ENCODE peak calls at places on chromosome 19, in six cellular contexts. One of them, this sample, is unnamed.

GRCh38 chr19:55087542-55087935 is 11.9 kb downstream of the EPS8L1 start:
- DNase-seq in mammary epithelial cell: no peak
- DNase-seq in GM13976: no peak
- DNase-seq in tibial artery: no peak
- DNase-seq in suprapubic skin: no peak
- DNase-seq in dorsolateral prefrontal cortex: no peak
- DNase-seq in this sample: no peak

GRCh38 chr19:1284979-1285736 is 515 bp upstream of the EFNA2 start:
- DNase-seq in mammary epithelial cell: no peak
- DNase-seq in GM13976: no peak
- DNase-seq in tibial artery: no peak
- DNase-seq in suprapubic skin: no peak
- DNase-seq in dorsolateral prefrontal cortex: no peak
- DNase-seq in this sample: no peak

GRCh38 chr19:48500830-48501445 is 10.7 kb downstream of the LMTK3 start:
- DNase-seq in mammary epithelial cell: no peak
- DNase-seq in GM13976: no peak
- DNase-seq in tibial artery: peak
- DNase-seq in suprapubic skin: no peak
- DNase-seq in dorsolateral prefrontal cortex: no peak
- DNase-seq in this sample: no peak

GRCh38 chr19:23972161-23972560 is 57.5 kb downstream of the ZNF726 start:
- DNase-seq in mammary epithelial cell: no peak
- DNase-seq in GM13976: no peak
- DNase-seq in tibial artery: no peak
- DNase-seq in suprapubic skin: no peak
- DNase-seq in dorsolateral prefrontal cortex: no peak
- DNase-seq in this sample: no peak

GRCh38 chr19:29680447-29680846 is 15.2 kb downstream of the PLEKHF1 start:
- DNase-seq in mammary epithelial cell: no peak
- DNase-seq in GM13976: peak
- DNase-seq in tibial artery: no peak
- DNase-seq in suprapubic skin: no peak
- DNase-seq in dorsolateral prefrontal cortex: no peak
- DNase-seq in this sample: no peak

GRCh38 chr19:12782424-12783225 is 7.3 kb upstream of the HOOK2 start:
- DNase-seq in mammary epithelial cell: peak
- DNase-seq in GM13976: peak
- DNase-seq in tibial artery: peak
- DNase-seq in suprapubic skin: peak
- DNase-seq in dorsolateral prefrontal cortex: peak
- DNase-seq in this sample: no peak

GRCh38 chr19:40567040-40567749 is 9.5 kb upstream of the SHKBP1 start:
- DNase-seq in mammary epithelial cell: no peak
- DNase-seq in GM13976: peak
- DNase-seq in tibial artery: no peak
- DNase-seq in suprapubic skin: no peak
- DNase-seq in dorsolateral prefrontal cortex: no peak
- DNase-seq in this sample: no peak

GRCh38 chr19:45981350-45981749 is 7.7 kb upstream of the NOVA2 start:
- DNase-seq in mammary epithelial cell: no peak
- DNase-seq in GM13976: no peak
- DNase-seq in tibial artery: no peak
- DNase-seq in suprapubic skin: no peak
- DNase-seq in dorsolateral prefrontal cortex: no peak
- DNase-seq in this sample: no peak

GRCh38 chr19:40921005-40921897 is 39.2 kb upstream of the CYP2A7 start:
- DNase-seq in mammary epithelial cell: no peak
- DNase-seq in GM13976: no peak
- DNase-seq in tibial artery: no peak
- DNase-seq in suprapubic skin: no peak
- DNase-seq in dorsolateral prefrontal cortex: no peak
- DNase-seq in this sample: no peak

GRCh38 chr19:35629332-35629633 is 447 bp downstream of the RBM42 start:
- DNase-seq in mammary epithelial cell: no peak
- DNase-seq in GM13976: no peak
- DNase-seq in tibial artery: no peak
- DNase-seq in suprapubic skin: no peak
- DNase-seq in dorsolateral prefrontal cortex: no peak
- DNase-seq in this sample: no peak

GRCh38 chr19:19530423-19530804 is 1.7 kb downstream of the YJEFN3 start:
- DNase-seq in mammary epithelial cell: no peak
- DNase-seq in GM13976: no peak
- DNase-seq in tibial artery: no peak
- DNase-seq in suprapubic skin: no peak
- DNase-seq in dorsolateral prefrontal cortex: peak
- DNase-seq in this sample: no peak

DNA sequence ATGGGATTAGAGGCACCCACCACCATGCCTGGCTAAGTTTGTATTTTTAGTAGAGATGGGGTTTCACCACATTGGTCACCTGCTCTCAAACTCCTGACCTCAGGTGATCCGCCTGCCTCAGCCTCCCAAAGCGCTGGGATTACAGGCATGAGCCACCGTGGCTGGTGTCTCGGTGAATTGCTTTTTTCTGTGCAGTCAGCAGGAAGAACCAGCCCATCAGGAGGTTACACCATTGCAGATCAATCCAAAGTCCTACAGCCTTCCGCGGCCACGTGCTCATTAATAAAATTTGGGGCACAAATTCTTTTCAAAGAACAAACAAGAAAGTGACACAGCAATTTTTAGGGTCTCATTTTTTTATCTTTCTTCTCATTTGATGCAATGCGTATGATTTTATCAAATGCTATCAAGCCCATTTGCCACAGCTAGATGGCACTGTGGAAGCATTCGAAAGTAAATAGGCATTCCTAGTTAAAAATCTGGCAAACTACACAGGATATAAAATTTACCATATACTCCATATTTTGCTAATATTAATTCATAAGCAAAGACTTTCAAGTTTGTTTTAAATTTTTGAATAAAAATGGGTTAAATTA is 54.4 kb upstream of the ZNF835 start:
- DNase-seq in mammary epithelial cell: no peak
- DNase-seq in GM13976: no peak
- DNase-seq in tibial artery: no peak
- DNase-seq in suprapubic skin: no peak
- DNase-seq in dorsolateral prefrontal cortex: no peak
- DNase-seq in this sample: no peak
- TF ChIP-seq CTCF in mammary epithelial cell: peak
- TF ChIP-seq CTCF in GM13976: no peak
- TF ChIP-seq CTCF in tibial artery: no peak
- TF ChIP-seq CTCF in suprapubic skin: no peak
- TF ChIP-seq CTCF in dorsolateral prefrontal cortex: peak
- TF ChIP-seq CTCF in this sample: peak

GRCh38 chr19:50670102-50670380 is 20.8 kb downstream of the C19orf81 start:
- DNase-seq in mammary epithelial cell: no peak
- DNase-seq in GM13976: no peak
- DNase-seq in tibial artery: no peak
- DNase-seq in suprapubic skin: no peak
- DNase-seq in dorsolateral prefrontal cortex: no peak
- DNase-seq in this sample: no peak

GRCh38 chr19:50667177-50667758 is 18.0 kb downstream of the C19orf81 start:
- DNase-seq in mammary epithelial cell: no peak
- DNase-seq in GM13976: no peak
- DNase-seq in tibial artery: no peak
- DNase-seq in suprapubic skin: no peak
- DNase-seq in dorsolateral prefrontal cortex: no peak
- DNase-seq in this sample: no peak

GRCh38 chr19:50668416-50669318 is 19.4 kb downstream of the C19orf81 start:
- DNase-seq in mammary epithelial cell: no peak
- DNase-seq in GM13976: no peak
- DNase-seq in tibial artery: no peak
- DNase-seq in suprapubic skin: no peak
- DNase-seq in dorsolateral prefrontal cortex: no peak
- DNase-seq in this sample: no peak

GRCh38 chr19:50667759-50668231 is 18.6 kb downstream of the C19orf81 start:
- DNase-seq in mammary epithelial cell: no peak
- DNase-seq in GM13976: no peak
- DNase-seq in tibial artery: no peak
- DNase-seq in suprapubic skin: no peak
- DNase-seq in dorsolateral prefrontal cortex: no peak
- DNase-seq in this sample: no peak

GRCh38 chr19:50669319-50670101 is 20.3 kb downstream of the C19orf81 start:
- DNase-seq in mammary epithelial cell: no peak
- DNase-seq in GM13976: peak
- DNase-seq in tibial artery: no peak
- DNase-seq in suprapubic skin: no peak
- DNase-seq in dorsolateral prefrontal cortex: peak
- DNase-seq in this sample: no peak
- TF ChIP-seq CTCF in mammary epithelial cell: peak
- TF ChIP-seq CTCF in GM13976: peak
- TF ChIP-seq CTCF in tibial artery: peak
- TF ChIP-seq CTCF in suprapubic skin: peak
- TF ChIP-seq CTCF in dorsolateral prefrontal cortex: peak
- TF ChIP-seq CTCF in this sample: peak

DNA sequence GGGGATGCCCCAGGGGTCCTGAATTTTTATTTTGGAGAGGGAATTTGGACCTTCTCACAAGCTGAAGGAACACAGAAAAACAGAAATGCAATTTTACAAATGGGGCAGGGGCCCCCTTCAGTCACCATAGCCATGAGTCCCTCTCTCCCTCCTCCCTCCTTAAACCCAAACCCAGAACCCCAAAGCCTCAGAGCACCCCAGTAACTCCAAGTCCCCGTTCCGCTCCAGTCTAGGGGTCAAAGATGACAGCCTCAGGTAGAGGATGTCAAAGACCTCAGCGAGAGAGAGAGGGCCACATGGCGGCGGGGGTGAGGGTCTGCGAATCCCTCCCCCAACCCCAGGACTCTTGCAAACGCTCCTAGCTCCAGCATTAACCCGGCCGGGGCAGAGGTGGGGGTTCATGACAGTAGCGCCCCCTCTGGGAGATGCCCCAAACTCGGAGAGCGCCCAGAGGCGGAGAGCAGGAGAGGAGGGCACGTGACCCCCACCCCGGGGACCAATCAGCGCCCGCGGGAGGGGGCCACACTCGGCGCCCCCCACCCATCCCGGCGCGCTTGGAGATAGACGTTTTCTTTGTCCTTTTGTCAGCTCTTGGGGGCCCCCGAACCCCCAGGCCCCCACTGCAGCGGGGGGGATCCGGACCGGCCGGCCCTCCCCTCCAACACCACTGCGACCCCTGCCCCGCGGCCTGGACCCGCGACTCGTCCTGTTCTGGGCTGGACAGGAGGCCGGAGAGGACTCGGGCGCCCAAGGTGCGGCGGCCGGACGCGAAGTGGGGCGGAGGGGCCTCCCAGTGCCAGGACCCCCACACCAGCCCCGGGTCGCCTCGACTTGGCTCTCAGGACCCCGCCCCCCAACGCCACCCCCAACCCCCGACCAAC is 20.8 kb upstream of the SEMA6B start:
- DNase-seq in mammary epithelial cell: no peak
- DNase-seq in GM13976: no peak
- DNase-seq in tibial artery: no peak
- DNase-seq in suprapubic skin: no peak
- DNase-seq in dorsolateral prefrontal cortex: no peak
- DNase-seq in this sample: no peak
- TF ChIP-seq CTCF in mammary epithelial cell: no peak
- TF ChIP-seq CTCF in GM13976: no peak
- TF ChIP-seq CTCF in tibial artery: no peak
- TF ChIP-seq CTCF in suprapubic skin: no peak
- TF ChIP-seq CTCF in dorsolateral prefrontal cortex: peak
- TF ChIP-seq CTCF in this sample: peak

GRCh38 chr19:10915511-10916091 is 12.8 kb downstream of the YIPF2 start:
- DNase-seq in mammary epithelial cell: peak
- DNase-seq in GM13976: no peak
- DNase-seq in tibial artery: no peak
- DNase-seq in suprapubic skin: peak
- DNase-seq in dorsolateral prefrontal cortex: no peak
- DNase-seq in this sample: no peak
- TF ChIP-seq CTCF in mammary epithelial cell: no peak
- TF ChIP-seq CTCF in GM13976: no peak
- TF ChIP-seq CTCF in tibial artery: no peak
- TF ChIP-seq CTCF in suprapubic skin: no peak
- TF ChIP-seq CTCF in dorsolateral prefrontal cortex: no peak
- TF ChIP-seq CTCF in this sample: peak

GRCh38 chr19:16495982-16496612 is at the start of the genes C19orf44 and CALR3:
- DNase-seq in mammary epithelial cell: peak
- DNase-seq in GM13976: peak
- DNase-seq in tibial artery: peak
- DNase-seq in suprapubic skin: peak
- DNase-seq in dorsolateral prefrontal cortex: peak
- DNase-seq in this sample: peak
- TF ChIP-seq CTCF in mammary epithelial cell: peak
- TF ChIP-seq CTCF in GM13976: no peak
- TF ChIP-seq CTCF in tibial artery: peak
- TF ChIP-seq CTCF in suprapubic skin: no peak
- TF ChIP-seq CTCF in dorsolateral prefrontal cortex: peak
- TF ChIP-seq CTCF in this sample: peak

DNA sequence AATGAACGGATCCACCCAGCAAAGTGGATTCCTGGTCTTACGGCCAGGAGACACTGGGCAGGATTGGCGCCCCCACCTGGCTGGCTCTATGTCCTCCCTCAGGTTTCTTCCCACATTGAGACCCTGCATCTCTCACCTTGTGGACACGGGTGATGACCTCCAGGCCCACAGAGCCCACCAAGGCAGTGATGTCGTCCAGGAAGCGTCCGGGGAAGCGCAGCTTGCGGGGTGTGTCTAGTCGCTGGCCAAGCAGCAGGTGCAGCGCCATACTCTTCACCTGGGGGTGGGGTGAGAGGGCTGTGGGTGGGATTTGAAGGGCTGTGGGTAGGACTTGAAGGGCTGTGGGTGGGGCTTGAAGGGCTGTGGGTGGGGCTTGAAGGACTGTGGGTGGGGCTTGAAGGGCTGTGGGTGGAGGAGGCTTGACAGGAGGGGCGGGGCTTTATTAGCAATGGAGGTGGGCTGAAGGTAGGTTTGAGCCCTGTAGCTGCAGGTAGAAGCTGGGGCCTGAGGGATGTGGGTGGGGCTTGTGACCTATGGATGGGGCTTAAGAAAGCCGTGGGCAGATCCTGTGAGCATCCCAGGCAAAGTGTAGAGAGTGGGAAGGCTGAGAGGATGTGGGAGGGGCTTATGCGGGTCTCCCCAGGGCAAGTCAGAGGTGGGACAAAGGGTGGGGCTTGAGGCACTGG is 12.1 kb upstream of the ANGPTL8 start:
- DNase-seq in mammary epithelial cell: no peak
- DNase-seq in GM13976: no peak
- DNase-seq in tibial artery: no peak
- DNase-seq in suprapubic skin: no peak
- DNase-seq in dorsolateral prefrontal cortex: no peak
- DNase-seq in this sample: no peak
- TF ChIP-seq CTCF in mammary epithelial cell: peak
- TF ChIP-seq CTCF in GM13976: no peak
- TF ChIP-seq CTCF in tibial artery: no peak
- TF ChIP-seq CTCF in suprapubic skin: no peak
- TF ChIP-seq CTCF in dorsolateral prefrontal cortex: no peak
- TF ChIP-seq CTCF in this sample: peak

This sample was measured in chondrocyte.